ENCODE peak calls at places on chromosomes 13 and 19, in nine cellular contexts. One of them, this sample, is unnamed.

GRCh38 chr19:39500543-39500942 is 1.8 kb downstream of the DLL3 start:
- DNase-seq in stimulated activated CD4-positive, alpha-beta T cell treated with anti-CD3 and anti-CD28 coated beads, Interleukin-1b, Interleukin-23, amount 100 ng/mL, for 1 hour: no peak
- DNase-seq in left kidney: no peak
- DNase-seq in astrocyte of the hippocampus: no peak
- DNase-seq in non-pigmented ciliary epithelial cell: no peak
- DNase-seq in activated gamma-delta T cell: no peak
- DNase-seq in effector memory CD4-positive, alpha-beta T cell: no peak
- DNase-seq in activated CD4-positive, CD25-positive, alpha-beta regulatory T cell: no peak
- DNase-seq in GM06990: no peak
- DNase-seq in this sample: no peak

GRCh38 chr19:41263042-41263849 is 926 bp upstream of the HNRNPUL1 start:
- DNase-seq in stimulated activated CD4-positive, alpha-beta T cell treated with anti-CD3 and anti-CD28 coated beads, Interleukin-1b, Interleukin-23, amount 100 ng/mL, for 1 hour: peak
- DNase-seq in left kidney: peak
- DNase-seq in astrocyte of the hippocampus: no peak
- DNase-seq in non-pigmented ciliary epithelial cell: peak
- DNase-seq in activated gamma-delta T cell: peak
- DNase-seq in effector memory CD4-positive, alpha-beta T cell: peak
- DNase-seq in activated CD4-positive, CD25-positive, alpha-beta regulatory T cell: peak
- DNase-seq in GM06990: peak
- DNase-seq in this sample: peak

GRCh38 chr13:101785858-101786257 is 333.4 kb downstream of the ITGBL1 start:
- DNase-seq in stimulated activated CD4-positive, alpha-beta T cell treated with anti-CD3 and anti-CD28 coated beads, Interleukin-1b, Interleukin-23, amount 100 ng/mL, for 1 hour: no peak
- DNase-seq in left kidney: peak
- DNase-seq in astrocyte of the hippocampus: peak
- DNase-seq in non-pigmented ciliary epithelial cell: peak
- DNase-seq in activated gamma-delta T cell: no peak
- DNase-seq in effector memory CD4-positive, alpha-beta T cell: no peak
- DNase-seq in activated CD4-positive, CD25-positive, alpha-beta regulatory T cell: no peak
- DNase-seq in GM06990: no peak
- DNase-seq in this sample: peak

GRCh38 chr13:72174549-72174948 is 307.5 kb upstream of the DACH1 start:
- DNase-seq in stimulated activated CD4-positive, alpha-beta T cell treated with anti-CD3 and anti-CD28 coated beads, Interleukin-1b, Interleukin-23, amount 100 ng/mL, for 1 hour: no peak
- DNase-seq in left kidney: no peak
- DNase-seq in astrocyte of the hippocampus: no peak
- DNase-seq in non-pigmented ciliary epithelial cell: no peak
- DNase-seq in activated gamma-delta T cell: no peak
- DNase-seq in effector memory CD4-positive, alpha-beta T cell: no peak
- DNase-seq in activated CD4-positive, CD25-positive, alpha-beta regulatory T cell: no peak
- DNase-seq in GM06990: no peak
- DNase-seq in this sample: no peak

GRCh38 chr13:23687614-23688013 is 117.4 kb downstream of the TNFRSF19 start:
- DNase-seq in stimulated activated CD4-positive, alpha-beta T cell treated with anti-CD3 and anti-CD28 coated beads, Interleukin-1b, Interleukin-23, amount 100 ng/mL, for 1 hour: no peak
- DNase-seq in left kidney: no peak
- DNase-seq in astrocyte of the hippocampus: no peak
- DNase-seq in non-pigmented ciliary epithelial cell: no peak
- DNase-seq in activated gamma-delta T cell: no peak
- DNase-seq in effector memory CD4-positive, alpha-beta T cell: no peak
- DNase-seq in activated CD4-positive, CD25-positive, alpha-beta regulatory T cell: no peak
- DNase-seq in GM06990: no peak
- DNase-seq in this sample: no peak

GRCh38 chr13:52348983-52349780 is 56.8 kb downstream of the THSD1 start:
- DNase-seq in stimulated activated CD4-positive, alpha-beta T cell treated with anti-CD3 and anti-CD28 coated beads, Interleukin-1b, Interleukin-23, amount 100 ng/mL, for 1 hour: no peak
- DNase-seq in left kidney: no peak
- DNase-seq in astrocyte of the hippocampus: peak
- DNase-seq in non-pigmented ciliary epithelial cell: no peak
- DNase-seq in activated gamma-delta T cell: no peak
- DNase-seq in effector memory CD4-positive, alpha-beta T cell: no peak
- DNase-seq in activated CD4-positive, CD25-positive, alpha-beta regulatory T cell: no peak
- DNase-seq in GM06990: no peak
- DNase-seq in this sample: no peak

GRCh38 chr19:45215391-45216191 is 29.6 kb downstream of the EXOC3L2 start:
- DNase-seq in stimulated activated CD4-positive, alpha-beta T cell treated with anti-CD3 and anti-CD28 coated beads, Interleukin-1b, Interleukin-23, amount 100 ng/mL, for 1 hour: no peak
- DNase-seq in left kidney: peak
- DNase-seq in astrocyte of the hippocampus: peak
- DNase-seq in non-pigmented ciliary epithelial cell: no peak
- DNase-seq in activated gamma-delta T cell: no peak
- DNase-seq in effector memory CD4-positive, alpha-beta T cell: no peak
- DNase-seq in activated CD4-positive, CD25-positive, alpha-beta regulatory T cell: no peak
- DNase-seq in GM06990: no peak
- DNase-seq in this sample: peak

GRCh38 chr19:52028027-52028779 is at the start of gene ZNF614:
- DNase-seq in stimulated activated CD4-positive, alpha-beta T cell treated with anti-CD3 and anti-CD28 coated beads, Interleukin-1b, Interleukin-23, amount 100 ng/mL, for 1 hour: peak
- DNase-seq in left kidney: peak
- DNase-seq in astrocyte of the hippocampus: peak
- DNase-seq in non-pigmented ciliary epithelial cell: peak
- DNase-seq in activated gamma-delta T cell: peak
- DNase-seq in effector memory CD4-positive, alpha-beta T cell: peak
- DNase-seq in activated CD4-positive, CD25-positive, alpha-beta regulatory T cell: peak
- DNase-seq in GM06990: peak
- DNase-seq in this sample: peak

GRCh38 chr13:99614465-99614885 is 113.2 kb downstream of the TM9SF2 start:
- DNase-seq in stimulated activated CD4-positive, alpha-beta T cell treated with anti-CD3 and anti-CD28 coated beads, Interleukin-1b, Interleukin-23, amount 100 ng/mL, for 1 hour: no peak
- DNase-seq in left kidney: peak
- DNase-seq in astrocyte of the hippocampus: no peak
- DNase-seq in non-pigmented ciliary epithelial cell: no peak
- DNase-seq in activated gamma-delta T cell: no peak
- DNase-seq in effector memory CD4-positive, alpha-beta T cell: peak
- DNase-seq in activated CD4-positive, CD25-positive, alpha-beta regulatory T cell: no peak
- DNase-seq in GM06990: no peak
- DNase-seq in this sample: peak

GRCh38 chr19:9044449-9044848 is 34.2 kb upstream of the MUC16 start:
- DNase-seq in stimulated activated CD4-positive, alpha-beta T cell treated with anti-CD3 and anti-CD28 coated beads, Interleukin-1b, Interleukin-23, amount 100 ng/mL, for 1 hour: no peak
- DNase-seq in left kidney: no peak
- DNase-seq in astrocyte of the hippocampus: no peak
- DNase-seq in non-pigmented ciliary epithelial cell: no peak
- DNase-seq in activated gamma-delta T cell: no peak
- DNase-seq in effector memory CD4-positive, alpha-beta T cell: no peak
- DNase-seq in activated CD4-positive, CD25-positive, alpha-beta regulatory T cell: no peak
- DNase-seq in GM06990: no peak
- DNase-seq in this sample: no peak

GRCh38 chr13:60121288-60121687 is 42.4 kb downstream of the DIAPH3 start:
- DNase-seq in stimulated activated CD4-positive, alpha-beta T cell treated with anti-CD3 and anti-CD28 coated beads, Interleukin-1b, Interleukin-23, amount 100 ng/mL, for 1 hour: no peak
- DNase-seq in left kidney: no peak
- DNase-seq in astrocyte of the hippocampus: no peak
- DNase-seq in non-pigmented ciliary epithelial cell: no peak
- DNase-seq in activated gamma-delta T cell: no peak
- DNase-seq in effector memory CD4-positive, alpha-beta T cell: no peak
- DNase-seq in activated CD4-positive, CD25-positive, alpha-beta regulatory T cell: no peak
- DNase-seq in GM06990: no peak
- DNase-seq in this sample: no peak

GRCh38 chr13:44274838-44275237 is 98.8 kb upstream of the SERP2 start:
- DNase-seq in stimulated activated CD4-positive, alpha-beta T cell treated with anti-CD3 and anti-CD28 coated beads, Interleukin-1b, Interleukin-23, amount 100 ng/mL, for 1 hour: no peak
- DNase-seq in left kidney: no peak
- DNase-seq in astrocyte of the hippocampus: peak
- DNase-seq in non-pigmented ciliary epithelial cell: no peak
- DNase-seq in activated gamma-delta T cell: no peak
- DNase-seq in effector memory CD4-positive, alpha-beta T cell: no peak
- DNase-seq in activated CD4-positive, CD25-positive, alpha-beta regulatory T cell: no peak
- DNase-seq in GM06990: no peak
- DNase-seq in this sample: no peak